ENCODE peak calls at places on chromosomes 1 and 21, in six cellular contexts. A, P, W, O, E and L are unnamed samples.

GRCh38 chr1:117600966-117601365 is 4.9 kb upstream of the TENT5C start:
- DNase-seq in P (no peak), E (no peak), O (no peak), A (peak; percentile 46), W (peak; percentile 4), L (no peak)

GRCh38 chr1:100860397-100860991 is 34.1 kb downstream of the EXTL2 start:
- DNase-seq in A (peak; percentile 75), W (no peak), P (no peak), E (no peak), O (peak; percentile 73), L (no peak)

GRCh38 chr1:1421147-1421906 is at the start of gene ANKRD65:
- DNase-seq in O (no peak), W (peak; percentile 37), P (no peak), A (no peak), E (no peak), L (no peak)

GRCh38 chr1:244869364-244869827 is 5.1 kb upstream of the HNRNPU start:
- DNase-seq in E (no peak), A (no peak), W (no peak), O (no peak), P (no peak), L (no peak)

GRCh38 chr21:44567481-44568171 is 5.9 kb upstream of the KRTAP10-4 start:
- DNase-seq in A (no peak), E (no peak), P (no peak), W (no peak), O (no peak), L (no peak)

GRCh38 chr1:29687601-29688244 is 451.4 kb downstream of the PTPRU start:
- DNase-seq in P (peak; percentile 8), O (no peak), W (no peak), A (peak; percentile 27), E (no peak), L (no peak)

GRCh38 chr1:22749919-22750670 is 39.5 kb downstream of the EPHB2 start:
- DNase-seq in A (peak; percentile 98), E (no peak), O (peak; percentile 81), P (peak; percentile 99), W (no peak), L (no peak)

GRCh38 chr1:201703646-201704438 is 125.1 kb upstream of the IPO9 start:
- DNase-seq in P (peak; percentile 84), W (peak; percentile 90), A (peak; percentile 77), O (peak; percentile 86), E (peak; percentile 65), L (peak; percentile 80)

GRCh38 chr21:37915516-37915915 is 741 bp downstream of the KCNJ6 start:
- DNase-seq in E (no peak), A (no peak), W (peak; percentile 43), O (peak; percentile 7), P (no peak), L (no peak)

GRCh38 chr1:154220970-154221814 is 437 bp downstream of the UBAP2L start:
- DNase-seq in W (peak; percentile 41), E (no peak), A (peak; percentile 30), O (peak; percentile 49), P (no peak), L (peak; percentile 54)

GRCh38 chr1:154219511-154219910 is 1.2 kb upstream of the UBAP2L start:
- DNase-seq in A (peak; percentile 47), P (no peak), O (peak; percentile 23), E (no peak), W (no peak), L (no peak)

GRCh38 chr1:154220071-154220969 is at the start of gene UBAP2L:
- DNase-seq in E (peak; percentile 99), A (peak; percentile 99), P (peak; percentile 99), W (peak; percentile 100), O (peak; percentile 100), L (peak; percentile 99)

GRCh38 chr1:154221815-154222081 is 993 bp downstream of the UBAP2L start:
- DNase-seq in A (peak; percentile 87), P (peak; percentile 95), W (no peak), E (no peak), O (peak; percentile 23), L (no peak)

DNA sequence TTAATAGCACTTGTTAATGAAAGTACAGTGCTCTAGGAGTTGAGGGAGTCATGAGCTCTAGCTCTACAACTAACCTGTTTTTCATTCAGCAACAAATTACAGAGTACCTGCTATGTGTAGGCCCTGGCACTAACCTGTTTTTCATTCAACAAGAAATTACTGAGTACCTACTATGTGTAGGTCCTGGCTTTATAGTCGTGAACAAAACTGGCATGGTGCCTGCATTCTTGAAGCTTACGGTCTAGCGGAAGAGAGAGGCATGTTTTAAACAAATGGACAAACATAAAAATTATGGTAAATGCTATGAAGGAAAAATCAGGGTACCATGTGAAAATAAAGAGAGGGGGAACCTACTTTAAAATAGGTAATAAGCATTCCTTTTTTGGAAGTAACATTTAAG is 2.2 kb upstream of the UBAP2L start:
- DNase-seq in O (no peak), P (no peak), W (no peak), A (no peak), E (no peak), L (no peak)
- H3K23ac ChIP-seq in O (no peak overlapping the region), P (no peak overlapping the region), W (no peak overlapping the region), A (peak overlapping the region; percentile 48), E (no peak overlapping the region), L (no peak overlapping the region)

GRCh38 chr1:203069028-203069804 is 16.6 kb downstream of the MYOG start:
- DNase-seq in O (no peak), W (no peak), P (no peak), E (no peak), A (no peak), L (no peak)
- H3K27ac ChIP-seq in O (no peak overlapping the region), W (no peak overlapping the region), P (no peak overlapping the region), E (no peak overlapping the region), A (no peak overlapping the region), L (no peak overlapping the region)

GRCh38 chr1:156281281-156282142 is 1.1 kb downstream of the SMG5 start:
- DNase-seq in E (no peak), W (no peak), P (peak; percentile 74), A (peak; percentile 55), O (peak; percentile 22), L (no peak)
- H2AK5ac ChIP-seq in E (no peak overlapping the region), W (no peak overlapping the region), P (no peak overlapping the region), A (peak overlapping the region; percentile 76), O (no peak overlapping the region), L (no peak overlapping the region)

GRCh38 chr1:39462074-39462473 is 29.4 kb upstream of the BMP8A start:
- DNase-seq in O (no peak), A (peak; percentile 87), W (no peak), P (peak; percentile 71), E (no peak), L (no peak)
- H3K23ac ChIP-seq in O (no peak overlapping the region), A (no peak overlapping the region), W (no peak overlapping the region), P (no peak overlapping the region), E (no peak overlapping the region), L (no peak overlapping the region)

GRCh38 chr1:61352845-61353435 is 270.6 kb downstream of the NFIA start:
- DNase-seq in P (no peak), W (peak; percentile 32), O (no peak), A (no peak), E (no peak), L (no peak)
- H3K27ac ChIP-seq in P (no peak overlapping the region), W (no peak overlapping the region), O (no peak overlapping the region), A (no peak overlapping the region), E (no peak overlapping the region), L (no peak overlapping the region)